ENCODE peak calls at places on chromosomes 7 and 10, in eight cellular contexts. One of them, this sample, is unnamed. For H3K4me1, the result is how much of the 10 kb centered on the place peaks cover.

GRCh38 chr7:30396379-30396778 is 82.2 kb downstream of the NOD1 start:
- DNase-seq in sigmoid colon: no peak
- DNase-seq in esophagus squamous epithelium: no peak
- DNase-seq in stomach: no peak
- DNase-seq in spleen: no peak
- DNase-seq in HCT116: no peak
- DNase-seq in heart left ventricle: no peak
- DNase-seq in testis: no peak
- DNase-seq in this sample: no peak

GRCh38 chr7:158187055-158187770 is 400.4 kb downstream of the PTPRN2 start:
- DNase-seq in heart left ventricle: no peak
- DNase-seq in HCT116: no peak
- DNase-seq in spleen: no peak
- DNase-seq in esophagus squamous epithelium: no peak
- DNase-seq in testis: no peak
- DNase-seq in sigmoid colon: no peak
- DNase-seq in stomach: no peak
- DNase-seq in this sample: no peak

GRCh38 chr7:99997545-99998137 is 17.8 kb upstream of the ZKSCAN1 start:
- DNase-seq in esophagus squamous epithelium: no peak
- DNase-seq in testis: peak
- DNase-seq in HCT116: no peak
- DNase-seq in sigmoid colon: peak
- DNase-seq in stomach: peak
- DNase-seq in spleen: peak
- DNase-seq in heart left ventricle: peak
- DNase-seq in this sample: peak

GRCh38 chr7:46786995-46787394 is 794.9 kb downstream of the TNS3 start:
- DNase-seq in spleen: no peak
- DNase-seq in sigmoid colon: no peak
- DNase-seq in heart left ventricle: no peak
- DNase-seq in stomach: no peak
- DNase-seq in testis: no peak
- DNase-seq in HCT116: no peak
- DNase-seq in esophagus squamous epithelium: no peak
- DNase-seq in this sample: no peak

GRCh38 chr7:26449175-26450165 is 157.8 kb downstream of the SNX10 start:
- DNase-seq in sigmoid colon: no peak
- DNase-seq in HCT116: no peak
- DNase-seq in heart left ventricle: no peak
- DNase-seq in esophagus squamous epithelium: no peak
- DNase-seq in spleen: no peak
- DNase-seq in stomach: no peak
- DNase-seq in testis: no peak
- DNase-seq in this sample: no peak

GRCh38 chr7:157520249-157520648 is 183.4 kb downstream of the DNAJB6 start:
- DNase-seq in spleen: peak
- DNase-seq in testis: no peak
- DNase-seq in heart left ventricle: no peak
- DNase-seq in esophagus squamous epithelium: no peak
- DNase-seq in sigmoid colon: peak
- DNase-seq in HCT116: no peak
- DNase-seq in stomach: no peak
- DNase-seq in this sample: no peak

GRCh38 chr10:3471927-3472704 is 299.5 kb upstream of the PITRM1 start:
- DNase-seq in testis: no peak
- DNase-seq in spleen: no peak
- DNase-seq in esophagus squamous epithelium: no peak
- DNase-seq in sigmoid colon: peak
- DNase-seq in stomach: no peak
- DNase-seq in HCT116: no peak
- DNase-seq in heart left ventricle: no peak
- DNase-seq in this sample: peak

GRCh38 chr7:104328970-104329825 is 795 bp downstream of the LHFPL3 start:
- DNase-seq in esophagus squamous epithelium: no peak
- DNase-seq in heart left ventricle: no peak
- DNase-seq in HCT116: no peak
- DNase-seq in spleen: no peak
- DNase-seq in stomach: no peak
- DNase-seq in testis: peak
- DNase-seq in sigmoid colon: no peak
- DNase-seq in this sample: no peak

GRCh38 chr10:2619927-2620326 is 447.4 kb upstream of the PFKP start:
- DNase-seq in stomach: no peak
- DNase-seq in HCT116: no peak
- DNase-seq in esophagus squamous epithelium: no peak
- DNase-seq in sigmoid colon: no peak
- DNase-seq in spleen: no peak
- DNase-seq in testis: no peak
- DNase-seq in heart left ventricle: no peak
- DNase-seq in this sample: no peak

GRCh38 chr10:14601872-14602725 is 172.6 kb downstream of the FAM107B start:
- DNase-seq in HCT116: peak
- DNase-seq in spleen: peak
- DNase-seq in esophagus squamous epithelium: no peak
- DNase-seq in stomach: peak
- DNase-seq in testis: peak
- DNase-seq in heart left ventricle: no peak
- DNase-seq in sigmoid colon: no peak
- DNase-seq in this sample: peak

GRCh38 chr7:8379264-8379663 is 54.1 kb upstream of the NXPH1 start:
- DNase-seq in testis: no peak
- DNase-seq in esophagus squamous epithelium: no peak
- DNase-seq in stomach: no peak
- DNase-seq in spleen: no peak
- DNase-seq in heart left ventricle: no peak
- DNase-seq in sigmoid colon: no peak
- DNase-seq in HCT116: no peak
- DNase-seq in this sample: no peak

GRCh38 chr7:77339726-77340125 is 76.4 kb downstream of the GSAP start:
- DNase-seq in esophagus squamous epithelium: no peak
- DNase-seq in heart left ventricle: no peak
- DNase-seq in sigmoid colon: no peak
- DNase-seq in testis: no peak
- DNase-seq in HCT116: no peak
- DNase-seq in spleen: no peak
- DNase-seq in stomach: no peak
- DNase-seq in this sample: no peak

GRCh38 chr7:38069052-38069451 is 109.0 kb upstream of the STARD3NL start:
- DNase-seq in HCT116: no peak
- DNase-seq in stomach: no peak
- DNase-seq in sigmoid colon: no peak
- DNase-seq in testis: no peak
- DNase-seq in heart left ventricle: no peak
- DNase-seq in spleen: no peak
- DNase-seq in esophagus squamous epithelium: no peak
- DNase-seq in this sample: no peak

GRCh38 chr10:103636492-103636891 is 143.0 kb downstream of the NEURL1 start:
- DNase-seq in spleen: no peak
- DNase-seq in sigmoid colon: no peak
- DNase-seq in heart left ventricle: no peak
- DNase-seq in testis: no peak
- DNase-seq in esophagus squamous epithelium: no peak
- DNase-seq in stomach: no peak
- DNase-seq in HCT116: no peak
- DNase-seq in this sample: no peak

GRCh38 chr7:105387621-105388372 is 924 bp downstream of the SRPK2 start:
- DNase-seq in heart left ventricle: peak
- DNase-seq in spleen: peak
- DNase-seq in sigmoid colon: peak
- DNase-seq in testis: peak
- DNase-seq in HCT116: no peak
- DNase-seq in esophagus squamous epithelium: no peak
- DNase-seq in stomach: peak
- DNase-seq in this sample: peak
- TF ChIP-seq POLR2A in heart left ventricle: no peak
- TF ChIP-seq POLR2A in spleen: no peak
- TF ChIP-seq POLR2A in sigmoid colon: no peak
- TF ChIP-seq POLR2A in testis: no peak
- TF ChIP-seq POLR2A in HCT116: no peak
- TF ChIP-seq POLR2A in esophagus squamous epithelium: no peak
- TF ChIP-seq POLR2A in stomach: no peak
- TF ChIP-seq POLR2A in this sample: no peak

DNA sequence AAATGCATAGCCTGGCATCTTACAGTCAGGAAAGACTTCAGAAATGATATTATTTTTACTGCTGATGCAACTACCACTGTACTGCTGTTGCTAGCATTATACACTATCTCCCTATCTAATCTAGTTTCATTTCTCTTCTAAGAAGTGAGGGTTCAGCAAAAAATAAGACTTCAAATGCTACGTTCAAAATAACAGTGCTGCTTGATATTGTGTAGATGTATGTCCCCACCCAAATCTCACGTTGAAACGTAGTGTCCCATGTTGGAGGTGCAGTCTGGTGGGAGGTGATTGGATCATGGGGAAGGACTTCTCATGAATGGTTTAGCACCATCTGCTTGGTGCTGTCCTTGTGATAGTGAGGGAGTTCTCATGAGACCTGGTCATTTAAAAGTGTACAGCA is 129.4 kb downstream of the ANK3 start:
- DNase-seq in testis: no peak
- DNase-seq in spleen: no peak
- DNase-seq in HCT116: no peak
- DNase-seq in heart left ventricle: no peak
- DNase-seq in stomach: no peak
- DNase-seq in sigmoid colon: no peak
- DNase-seq in esophagus squamous epithelium: no peak
- DNase-seq in this sample: no peak
- H3K4me1 ChIP-seq in testis: under half
- H3K4me1 ChIP-seq in spleen: under half
- H3K4me1 ChIP-seq in HCT116: under half
- H3K4me1 ChIP-seq in heart left ventricle: under half
- H3K4me1 ChIP-seq in stomach: under half
- H3K4me1 ChIP-seq in sigmoid colon: under half
- H3K4me1 ChIP-seq in esophagus squamous epithelium: under half
- H3K4me1 ChIP-seq in this sample: under half

DNA sequence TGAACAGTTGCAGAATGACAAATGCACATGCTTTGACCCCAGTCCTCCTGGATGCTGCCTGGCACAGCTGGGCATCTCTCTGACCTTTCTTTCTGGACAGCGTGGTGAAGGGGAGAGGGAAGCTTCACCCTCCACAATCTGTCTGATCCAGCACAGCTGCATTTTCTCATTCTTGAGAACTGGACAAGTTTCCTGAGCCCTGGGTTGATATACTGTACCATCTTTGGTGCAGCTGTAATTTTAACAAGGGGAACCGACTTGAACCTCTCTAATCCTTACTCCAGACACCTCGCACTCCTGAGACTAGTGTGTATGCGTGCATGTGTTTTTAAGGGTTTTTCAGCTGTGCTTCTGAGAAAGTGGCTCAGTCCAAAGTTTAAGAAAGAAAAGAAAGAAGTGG is 655.7 kb downstream of the INHBA start:
- DNase-seq in testis: no peak
- DNase-seq in sigmoid colon: no peak
- DNase-seq in stomach: no peak
- DNase-seq in heart left ventricle: no peak
- DNase-seq in spleen: no peak
- DNase-seq in HCT116: no peak
- DNase-seq in esophagus squamous epithelium: no peak
- DNase-seq in this sample: no peak
- H3K27ac ChIP-seq in testis: no peak
- H3K27ac ChIP-seq in sigmoid colon: no peak
- H3K27ac ChIP-seq in stomach: no peak
- H3K27ac ChIP-seq in heart left ventricle: peak
- H3K27ac ChIP-seq in spleen: no peak
- H3K27ac ChIP-seq in HCT116: no peak
- H3K27ac ChIP-seq in esophagus squamous epithelium: no peak
- H3K27ac ChIP-seq in this sample: no peak

GRCh38 chr10:4983615-4984216 is 19.9 kb downstream of the AKR1C2 start:
- DNase-seq in sigmoid colon: no peak
- DNase-seq in stomach: no peak
- DNase-seq in spleen: no peak
- DNase-seq in testis: no peak
- DNase-seq in HCT116: no peak
- DNase-seq in esophagus squamous epithelium: no peak
- DNase-seq in heart left ventricle: no peak
- DNase-seq in this sample: no peak

GRCh38 chr10:4984223-4984622 is 19.4 kb downstream of the AKR1C2 start:
- DNase-seq in stomach: no peak
- DNase-seq in spleen: peak
- DNase-seq in HCT116: no peak
- DNase-seq in testis: no peak
- DNase-seq in sigmoid colon: no peak
- DNase-seq in heart left ventricle: no peak
- DNase-seq in esophagus squamous epithelium: no peak
- DNase-seq in this sample: no peak

GRCh38 chr10:4980793-4981192 is 17.6 kb downstream of the AKR1C1 start:
- DNase-seq in stomach: no peak
- DNase-seq in testis: no peak
- DNase-seq in HCT116: no peak
- DNase-seq in sigmoid colon: no peak
- DNase-seq in heart left ventricle: no peak
- DNase-seq in spleen: no peak
- DNase-seq in esophagus squamous epithelium: no peak
- DNase-seq in this sample: no peak

GRCh38 chr10:4981722-4982471 is 18.7 kb downstream of the AKR1C1 start:
- DNase-seq in spleen: no peak
- DNase-seq in esophagus squamous epithelium: no peak
- DNase-seq in stomach: peak
- DNase-seq in HCT116: peak
- DNase-seq in testis: peak
- DNase-seq in sigmoid colon: no peak
- DNase-seq in heart left ventricle: no peak
- DNase-seq in this sample: peak

DNA sequence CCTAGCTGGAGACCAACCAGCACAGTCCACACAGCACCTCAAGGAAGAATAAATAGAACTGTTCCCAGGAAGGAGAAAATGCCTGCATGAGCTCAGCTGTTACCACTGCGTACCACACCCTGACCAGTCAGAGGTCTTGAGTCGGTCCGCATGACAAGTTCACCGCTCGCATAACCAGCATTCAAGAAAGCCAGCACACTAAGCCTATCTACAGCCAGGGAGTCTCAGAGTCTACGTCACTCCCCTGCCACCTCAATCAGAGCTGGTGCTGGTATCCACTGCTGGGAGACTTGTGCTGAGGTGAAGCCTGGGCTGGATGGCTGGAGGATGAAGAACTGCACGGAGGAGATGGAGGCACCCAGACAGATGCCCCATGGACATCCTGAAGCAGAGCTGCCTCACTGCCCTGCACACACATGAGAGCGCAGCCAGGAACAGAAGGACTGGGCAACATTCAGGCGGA is 19.6 kb downstream of the AKR1C1 start:
- DNase-seq in esophagus squamous epithelium: no peak
- DNase-seq in HCT116: no peak
- DNase-seq in sigmoid colon: no peak
- DNase-seq in stomach: peak
- DNase-seq in heart left ventricle: no peak
- DNase-seq in testis: peak
- DNase-seq in spleen: no peak
- DNase-seq in this sample: no peak
- TF ChIP-seq POLR2A in esophagus squamous epithelium: no peak
- TF ChIP-seq POLR2A in HCT116: no peak
- TF ChIP-seq POLR2A in sigmoid colon: no peak
- TF ChIP-seq POLR2A in stomach: no peak
- TF ChIP-seq POLR2A in heart left ventricle: no peak
- TF ChIP-seq POLR2A in testis: no peak
- TF ChIP-seq POLR2A in spleen: no peak
- TF ChIP-seq POLR2A in this sample: no peak

GRCh38 chr10:114483575-114483974 is 79.3 kb upstream of the AFAP1L2 start:
- DNase-seq in testis: peak
- DNase-seq in spleen: no peak
- DNase-seq in esophagus squamous epithelium: no peak
- DNase-seq in heart left ventricle: no peak
- DNase-seq in sigmoid colon: no peak
- DNase-seq in HCT116: no peak
- DNase-seq in stomach: peak
- DNase-seq in this sample: no peak
- H3K4me1 ChIP-seq in testis: half or more
- H3K4me1 ChIP-seq in spleen: under half
- H3K4me1 ChIP-seq in esophagus squamous epithelium: under half
- H3K4me1 ChIP-seq in heart left ventricle: under half
- H3K4me1 ChIP-seq in sigmoid colon: under half
- H3K4me1 ChIP-seq in HCT116: under half
- H3K4me1 ChIP-seq in stomach: under half
- H3K4me1 ChIP-seq in this sample: under half